ENCODE peak calls at places on chromosomes 1 and 21, in ten cellular contexts. One of them, this sample, is unnamed. For H3K27me3 and H3K36me3, the result is how much of the 10 kb centered on the place peaks cover.

GRCh38 chr1:203035111-203036000 is 9.1 kb downstream of the PPFIA4 start:
- DNase-seq in GM23248: no peak
- DNase-seq in hepatocyte: no peak
- DNase-seq in Peyer's patch: no peak
- DNase-seq in pancreas: no peak
- DNase-seq in CD4-positive, alpha-beta memory T cell: no peak
- DNase-seq in heart left ventricle: no peak
- DNase-seq in mammary epithelial cell: no peak
- DNase-seq in endothelial cell of umbilical vein: no peak
- DNase-seq in PC-3: no peak
- DNase-seq in this sample: no peak

GRCh38 chr1:39639333-39640130 is at the start of gene HEYL:
- DNase-seq in pancreas: peak
- DNase-seq in PC-3: no peak
- DNase-seq in CD4-positive, alpha-beta memory T cell: peak
- DNase-seq in hepatocyte: peak
- DNase-seq in GM23248: peak
- DNase-seq in mammary epithelial cell: no peak
- DNase-seq in heart left ventricle: peak
- DNase-seq in endothelial cell of umbilical vein: no peak
- DNase-seq in Peyer's patch: peak
- DNase-seq in this sample: peak

GRCh38 chr1:238111521-238111920 is 220.8 kb upstream of the ZP4 start:
- DNase-seq in Peyer's patch: no peak
- DNase-seq in GM23248: no peak
- DNase-seq in mammary epithelial cell: no peak
- DNase-seq in CD4-positive, alpha-beta memory T cell: no peak
- DNase-seq in hepatocyte: no peak
- DNase-seq in heart left ventricle: no peak
- DNase-seq in endothelial cell of umbilical vein: no peak
- DNase-seq in pancreas: no peak
- DNase-seq in PC-3: no peak
- DNase-seq in this sample: no peak

GRCh38 chr1:114078116-114078515 is 75.6 kb downstream of the SYT6 start:
- DNase-seq in heart left ventricle: no peak
- DNase-seq in pancreas: no peak
- DNase-seq in hepatocyte: no peak
- DNase-seq in CD4-positive, alpha-beta memory T cell: no peak
- DNase-seq in GM23248: no peak
- DNase-seq in mammary epithelial cell: no peak
- DNase-seq in Peyer's patch: no peak
- DNase-seq in endothelial cell of umbilical vein: no peak
- DNase-seq in PC-3: no peak
- DNase-seq in this sample: no peak

GRCh38 chr1:171286032-171286705 is 27.8 kb upstream of the FMO4 start:
- DNase-seq in CD4-positive, alpha-beta memory T cell: no peak
- DNase-seq in pancreas: no peak
- DNase-seq in heart left ventricle: no peak
- DNase-seq in Peyer's patch: no peak
- DNase-seq in hepatocyte: peak
- DNase-seq in mammary epithelial cell: peak
- DNase-seq in PC-3: peak
- DNase-seq in endothelial cell of umbilical vein: no peak
- DNase-seq in GM23248: peak
- DNase-seq in this sample: no peak

GRCh38 chr1:197994907-197995407 is 77.8 kb downstream of the LHX9 start:
- DNase-seq in pancreas: no peak
- DNase-seq in heart left ventricle: no peak
- DNase-seq in endothelial cell of umbilical vein: no peak
- DNase-seq in PC-3: no peak
- DNase-seq in CD4-positive, alpha-beta memory T cell: no peak
- DNase-seq in Peyer's patch: no peak
- DNase-seq in mammary epithelial cell: no peak
- DNase-seq in GM23248: no peak
- DNase-seq in hepatocyte: peak
- DNase-seq in this sample: no peak

GRCh38 chr1:233386336-233386735 is 58.8 kb downstream of the MAP3K21 start:
- DNase-seq in GM23248: peak
- DNase-seq in Peyer's patch: no peak
- DNase-seq in endothelial cell of umbilical vein: no peak
- DNase-seq in hepatocyte: no peak
- DNase-seq in mammary epithelial cell: peak
- DNase-seq in CD4-positive, alpha-beta memory T cell: no peak
- DNase-seq in PC-3: peak
- DNase-seq in pancreas: no peak
- DNase-seq in heart left ventricle: no peak
- DNase-seq in this sample: peak

GRCh38 chr1:172832332-172832731 is 173.4 kb downstream of the FASLG start:
- DNase-seq in GM23248: no peak
- DNase-seq in endothelial cell of umbilical vein: no peak
- DNase-seq in Peyer's patch: no peak
- DNase-seq in PC-3: no peak
- DNase-seq in mammary epithelial cell: no peak
- DNase-seq in CD4-positive, alpha-beta memory T cell: no peak
- DNase-seq in heart left ventricle: no peak
- DNase-seq in hepatocyte: no peak
- DNase-seq in pancreas: no peak
- DNase-seq in this sample: no peak

GRCh38 chr21:25496825-25497482 is 110.3 kb downstream of the MRPL39 start:
- DNase-seq in endothelial cell of umbilical vein: no peak
- DNase-seq in heart left ventricle: no peak
- DNase-seq in CD4-positive, alpha-beta memory T cell: no peak
- DNase-seq in hepatocyte: no peak
- DNase-seq in mammary epithelial cell: no peak
- DNase-seq in PC-3: no peak
- DNase-seq in GM23248: peak
- DNase-seq in Peyer's patch: no peak
- DNase-seq in pancreas: no peak
- DNase-seq in this sample: peak

GRCh38 chr1:239126881-239127280 is 259.5 kb upstream of the CHRM3 start:
- DNase-seq in pancreas: no peak
- DNase-seq in endothelial cell of umbilical vein: no peak
- DNase-seq in Peyer's patch: no peak
- DNase-seq in PC-3: no peak
- DNase-seq in mammary epithelial cell: no peak
- DNase-seq in GM23248: no peak
- DNase-seq in hepatocyte: no peak
- DNase-seq in heart left ventricle: no peak
- DNase-seq in CD4-positive, alpha-beta memory T cell: no peak
- DNase-seq in this sample: no peak

GRCh38 chr1:40059292-40059959 is 18.9 kb downstream of the CAP1 start:
- DNase-seq in hepatocyte: no peak
- DNase-seq in heart left ventricle: no peak
- DNase-seq in PC-3: peak
- DNase-seq in GM23248: peak
- DNase-seq in endothelial cell of umbilical vein: peak
- DNase-seq in pancreas: no peak
- DNase-seq in mammary epithelial cell: peak
- DNase-seq in Peyer's patch: no peak
- DNase-seq in CD4-positive, alpha-beta memory T cell: peak
- DNase-seq in this sample: no peak

GRCh38 chr1:15692121-15692682 is 8.1 kb downstream of the PLEKHM2 start:
- DNase-seq in mammary epithelial cell: no peak
- DNase-seq in Peyer's patch: no peak
- DNase-seq in heart left ventricle: no peak
- DNase-seq in hepatocyte: no peak
- DNase-seq in pancreas: no peak
- DNase-seq in GM23248: peak
- DNase-seq in endothelial cell of umbilical vein: peak
- DNase-seq in PC-3: no peak
- DNase-seq in CD4-positive, alpha-beta memory T cell: no peak
- DNase-seq in this sample: no peak

GRCh38 chr1:96388421-96389310 is 332.9 kb upstream of the PTBP2 start:
- DNase-seq in heart left ventricle: no peak
- DNase-seq in hepatocyte: no peak
- DNase-seq in CD4-positive, alpha-beta memory T cell: no peak
- DNase-seq in endothelial cell of umbilical vein: peak
- DNase-seq in GM23248: peak
- DNase-seq in mammary epithelial cell: no peak
- DNase-seq in Peyer's patch: no peak
- DNase-seq in pancreas: no peak
- DNase-seq in PC-3: peak
- DNase-seq in this sample: peak

GRCh38 chr1:40696294-40696693 is 4.8 kb downstream of the NFYC start:
- DNase-seq in hepatocyte: no peak
- DNase-seq in endothelial cell of umbilical vein: no peak
- DNase-seq in CD4-positive, alpha-beta memory T cell: no peak
- DNase-seq in heart left ventricle: no peak
- DNase-seq in pancreas: no peak
- DNase-seq in GM23248: no peak
- DNase-seq in PC-3: no peak
- DNase-seq in mammary epithelial cell: no peak
- DNase-seq in Peyer's patch: no peak
- DNase-seq in this sample: no peak

GRCh38 chr1:10529772-10530171 is 55.0 kb downstream of the PEX14 start:
- DNase-seq in CD4-positive, alpha-beta memory T cell: no peak
- DNase-seq in PC-3: no peak
- DNase-seq in mammary epithelial cell: no peak
- DNase-seq in heart left ventricle: no peak
- DNase-seq in hepatocyte: no peak
- DNase-seq in pancreas: no peak
- DNase-seq in Peyer's patch: no peak
- DNase-seq in endothelial cell of umbilical vein: peak
- DNase-seq in GM23248: no peak
- DNase-seq in this sample: no peak

GRCh38 chr1:10529096-10529495 is 54.3 kb downstream of the PEX14 start:
- DNase-seq in GM23248: no peak
- DNase-seq in heart left ventricle: no peak
- DNase-seq in PC-3: no peak
- DNase-seq in mammary epithelial cell: no peak
- DNase-seq in CD4-positive, alpha-beta memory T cell: no peak
- DNase-seq in endothelial cell of umbilical vein: no peak
- DNase-seq in hepatocyte: no peak
- DNase-seq in Peyer's patch: no peak
- DNase-seq in pancreas: no peak
- DNase-seq in this sample: no peak

GRCh38 chr1:10532357-10532756 is 57.6 kb downstream of the PEX14 start:
- DNase-seq in Peyer's patch: no peak
- DNase-seq in PC-3: no peak
- DNase-seq in endothelial cell of umbilical vein: no peak
- DNase-seq in hepatocyte: no peak
- DNase-seq in heart left ventricle: no peak
- DNase-seq in pancreas: no peak
- DNase-seq in mammary epithelial cell: no peak
- DNase-seq in CD4-positive, alpha-beta memory T cell: no peak
- DNase-seq in GM23248: no peak
- DNase-seq in this sample: no peak

GRCh38 chr1:10530281-10530740 is 55.6 kb downstream of the PEX14 start:
- DNase-seq in mammary epithelial cell: peak
- DNase-seq in hepatocyte: peak
- DNase-seq in endothelial cell of umbilical vein: peak
- DNase-seq in pancreas: peak
- DNase-seq in GM23248: no peak
- DNase-seq in Peyer's patch: peak
- DNase-seq in CD4-positive, alpha-beta memory T cell: no peak
- DNase-seq in PC-3: no peak
- DNase-seq in heart left ventricle: peak
- DNase-seq in this sample: peak

DNA sequence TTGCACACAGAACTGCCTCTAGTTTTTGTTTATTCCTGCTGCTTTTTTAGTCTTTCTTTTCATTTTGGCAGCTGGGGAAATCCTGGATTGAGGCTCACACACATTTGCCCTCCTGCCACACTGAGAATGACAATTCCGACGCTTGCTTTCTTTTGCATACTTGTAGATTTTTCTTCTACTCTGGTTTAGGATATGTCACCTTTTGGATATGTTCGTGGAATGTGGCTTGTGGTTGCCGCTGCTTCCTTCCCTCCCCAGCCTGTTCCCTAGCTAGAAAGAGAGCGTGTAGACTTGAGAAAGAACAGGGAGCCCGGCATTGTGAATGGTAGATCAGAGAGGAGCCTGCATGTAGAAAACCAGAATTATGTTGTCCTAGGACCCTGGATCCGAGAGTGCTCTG is 56.0 kb downstream of the PEX14 start:
- DNase-seq in hepatocyte: no peak
- DNase-seq in endothelial cell of umbilical vein: no peak
- DNase-seq in pancreas: no peak
- DNase-seq in CD4-positive, alpha-beta memory T cell: no peak
- DNase-seq in PC-3: no peak
- DNase-seq in mammary epithelial cell: peak
- DNase-seq in heart left ventricle: no peak
- DNase-seq in Peyer's patch: no peak
- DNase-seq in GM23248: no peak
- DNase-seq in this sample: no peak
- H3K4me3 ChIP-seq in hepatocyte: no peak
- H3K4me3 ChIP-seq in endothelial cell of umbilical vein: no peak
- H3K4me3 ChIP-seq in pancreas: no peak
- H3K4me3 ChIP-seq in CD4-positive, alpha-beta memory T cell: no peak
- H3K4me3 ChIP-seq in PC-3: no peak
- H3K4me3 ChIP-seq in mammary epithelial cell: no peak
- H3K4me3 ChIP-seq in heart left ventricle: no peak
- H3K4me3 ChIP-seq in Peyer's patch: no peak
- H3K4me3 ChIP-seq in GM23248: no peak
- H3K4me3 ChIP-seq in this sample: no peak

GRCh38 chr21:39968010-39968409 is 100.8 kb downstream of the PCP4 start:
- DNase-seq in PC-3: no peak
- DNase-seq in hepatocyte: no peak
- DNase-seq in pancreas: no peak
- DNase-seq in GM23248: no peak
- DNase-seq in CD4-positive, alpha-beta memory T cell: no peak
- DNase-seq in endothelial cell of umbilical vein: no peak
- DNase-seq in Peyer's patch: no peak
- DNase-seq in heart left ventricle: no peak
- DNase-seq in mammary epithelial cell: no peak
- DNase-seq in this sample: no peak
- H3K27me3 ChIP-seq in PC-3: under half
- H3K27me3 ChIP-seq in hepatocyte: under half
- H3K27me3 ChIP-seq in pancreas: under half
- H3K27me3 ChIP-seq in GM23248: under half
- H3K27me3 ChIP-seq in CD4-positive, alpha-beta memory T cell: under half
- H3K27me3 ChIP-seq in endothelial cell of umbilical vein: under half
- H3K27me3 ChIP-seq in Peyer's patch: under half
- H3K27me3 ChIP-seq in heart left ventricle: under half
- H3K27me3 ChIP-seq in mammary epithelial cell: under half
- H3K27me3 ChIP-seq in this sample: under half

DNA sequence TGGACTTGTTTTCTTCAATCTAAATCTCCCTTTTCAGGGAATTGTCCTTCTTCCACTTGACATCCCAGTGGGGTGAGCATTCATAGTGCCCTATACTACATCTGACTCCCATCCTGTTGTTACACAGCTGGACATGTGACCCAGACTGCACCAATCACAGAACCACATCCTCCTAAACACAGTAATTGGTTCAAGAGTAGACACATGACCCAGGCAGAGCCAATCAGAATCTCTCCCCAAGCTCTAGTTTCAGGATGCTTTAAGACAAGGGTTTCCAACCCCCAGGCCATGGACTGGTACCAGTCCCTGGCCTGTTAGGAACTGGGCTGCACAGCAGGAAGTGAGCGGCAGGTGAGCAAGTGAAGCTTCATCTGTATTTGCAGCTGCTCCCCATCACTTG is 5.6 kb upstream of the DDOST start:
- DNase-seq in mammary epithelial cell: peak
- DNase-seq in Peyer's patch: no peak
- DNase-seq in CD4-positive, alpha-beta memory T cell: no peak
- DNase-seq in PC-3: peak
- DNase-seq in GM23248: peak
- DNase-seq in endothelial cell of umbilical vein: peak
- DNase-seq in hepatocyte: no peak
- DNase-seq in heart left ventricle: no peak
- DNase-seq in pancreas: no peak
- DNase-seq in this sample: peak
- H3K36me3 ChIP-seq in mammary epithelial cell: under half
- H3K36me3 ChIP-seq in Peyer's patch: under half
- H3K36me3 ChIP-seq in CD4-positive, alpha-beta memory T cell: under half
- H3K36me3 ChIP-seq in PC-3: under half
- H3K36me3 ChIP-seq in GM23248: under half
- H3K36me3 ChIP-seq in endothelial cell of umbilical vein: under half
- H3K36me3 ChIP-seq in hepatocyte: under half
- H3K36me3 ChIP-seq in heart left ventricle: under half
- H3K36me3 ChIP-seq in pancreas: under half
- H3K36me3 ChIP-seq in this sample: under half

GRCh38 chr21:46152939-46153258 is 2.5 kb downstream of the FTCD start:
- DNase-seq in heart left ventricle: peak
- DNase-seq in pancreas: no peak
- DNase-seq in GM23248: no peak
- DNase-seq in Peyer's patch: no peak
- DNase-seq in hepatocyte: no peak
- DNase-seq in endothelial cell of umbilical vein: no peak
- DNase-seq in CD4-positive, alpha-beta memory T cell: peak
- DNase-seq in mammary epithelial cell: no peak
- DNase-seq in PC-3: no peak
- DNase-seq in this sample: no peak
- H3K4me3 ChIP-seq in heart left ventricle: no peak
- H3K4me3 ChIP-seq in pancreas: no peak
- H3K4me3 ChIP-seq in GM23248: peak
- H3K4me3 ChIP-seq in Peyer's patch: no peak
- H3K4me3 ChIP-seq in hepatocyte: no peak
- H3K4me3 ChIP-seq in endothelial cell of umbilical vein: no peak
- H3K4me3 ChIP-seq in CD4-positive, alpha-beta memory T cell: no peak
- H3K4me3 ChIP-seq in mammary epithelial cell: peak
- H3K4me3 ChIP-seq in PC-3: no peak
- H3K4me3 ChIP-seq in this sample: no peak